ENCODE peak calls at places on chromosomes 3 and 15, in eight cellular contexts. K is C1 segment of cervical spinal cord; V is T-helper 17 cell; H is mucosa of descending colon; N is NCI-H1694; G is neuronal stem cell; F is GM03348; E is stimulated activated CD4-positive, alpha-beta T cell treated with anti-CD3 and anti-CD28 coated beads, Interleukin-4, amount 100 ng/mL, for 1 hour. P is an unnamed sample.
A peak's percentile ranks its signal among the peaks of the same experiment; 100 is the strongest.

GRCh38 chr3:51382076-51382745 is 2.9 kb upstream of the MANF start:
- DNase-seq in H (no peak), N (no peak), G (no peak), V (no peak), E (no peak), F (no peak), K (no peak), P (peak; percentile 75)

GRCh38 chr3:58116161-58116955 is 94.4 kb downstream of the DNASE1L3 start:
- DNase-seq in V (peak; percentile 53), E (peak; percentile 20), G (no peak), N (no peak), K (no peak), H (no peak), F (no peak), P (no peak)

GRCh38 chr3:164278550-164278949 is 799.7 kb downstream of the SI start:
- DNase-seq in K (no peak), N (no peak), E (no peak), G (no peak), V (no peak), H (no peak), F (no peak), P (no peak)

GRCh38 chr15:37517106-37517505 is 416.8 kb upstream of the MEIS2 start:
- DNase-seq in E (no peak), V (no peak), H (no peak), K (no peak), G (no peak), F (no peak), N (peak; percentile 31), P (no peak)

GRCh38 chr3:59251899-59252298 is 202.1 kb upstream of the CFAP20DC start:
- DNase-seq in V (no peak), G (no peak), H (no peak), E (no peak), K (no peak), N (no peak), F (no peak), P (no peak)

GRCh38 chr15:45454825-45455224 is 67.7 kb downstream of the SLC30A4 start:
- DNase-seq in H (peak; percentile 75), E (peak; percentile 47), V (peak; percentile 58), K (peak; percentile 36), F (peak; percentile 93), G (no peak), N (no peak), P (peak; percentile 89)

GRCh38 chr3:172478116-172478515 is 29.9 kb upstream of the GHSR start:
- DNase-seq in K (no peak), H (no peak), G (no peak), V (no peak), N (no peak), F (no peak), E (no peak), P (no peak)

GRCh38 chr3:127706785-127707351 is 34.1 kb downstream of the ABTB1 start:
- DNase-seq in N (no peak), K (no peak), F (no peak), E (no peak), V (no peak), G (no peak), H (no peak), P (no peak)

GRCh38 chr15:98676586-98677270 is 28.4 kb downstream of the IGF1R start:
- DNase-seq in G (no peak), V (no peak), F (no peak), E (no peak), H (no peak), N (no peak), K (no peak), P (no peak)

GRCh38 chr15:80593486-80594055 is 101.5 kb upstream of the ABHD17C start:
- DNase-seq in G (no peak), K (no peak), N (no peak), F (no peak), V (no peak), H (no peak), E (no peak), P (peak; percentile 79)

GRCh38 chr3:98577178-98577895 is 16.1 kb downstream of the CPOX start:
- DNase-seq in K (no peak), F (peak; percentile 57), N (no peak), V (no peak), H (no peak), E (no peak), G (no peak), P (no peak)

GRCh38 chr15:95912280-95912625 is 418.2 kb upstream of the NR2F2 start:
- DNase-seq in K (no peak), H (no peak), V (no peak), G (no peak), F (no peak), N (no peak), E (no peak), P (no peak)

GRCh38 chr3:70979983-70980645 is 603.4 kb downstream of the FOXP1 start:
- DNase-seq in N (no peak), V (no peak), H (no peak), F (no peak), G (no peak), E (no peak), K (no peak), P (no peak)

GRCh38 chr3:177610677-177611654 is 413.7 kb upstream of the TBL1XR1 start:
- DNase-seq in F (no peak), K (no peak), G (no peak), H (peak; percentile 85), V (no peak), E (peak; percentile 21), N (no peak), P (no peak)

GRCh38 chr3:18438586-18438985 is 13.4 kb upstream of the SATB1 start:
- DNase-seq in H (no peak), F (no peak), G (no peak), E (peak; percentile 35), N (no peak), K (no peak), V (peak; percentile 41), P (no peak)

GRCh38 chr3:126197854-126198584 is 17.6 kb upstream of the ALDH1L1 start:
- DNase-seq in F (peak; percentile 85), V (peak; percentile 11), G (no peak), E (peak; percentile 43), K (no peak), H (peak; percentile 81), N (peak; percentile 54), P (no peak)

GRCh38 chr3:175212896-175213295 is 353.8 kb downstream of the NAALADL2 start:
- DNase-seq in E (no peak), G (no peak), F (no peak), N (no peak), V (no peak), K (no peak), H (no peak), P (no peak)

GRCh38 chr15:84833447-84833846 is 16.3 kb downstream of the ALPK3 start:
- DNase-seq in F (no peak), G (no peak), K (no peak), N (no peak), H (no peak), E (no peak), V (no peak), P (peak; percentile 53)

GRCh38 chr3:124888482-124889441 is 1.6 kb upstream of the ITGB5 start:
- DNase-seq in F (no peak), N (no peak), H (no peak), V (no peak), K (no peak), G (no peak), E (no peak), P (no peak)

GRCh38 chr15:86384191-86384590 is 304.5 kb downstream of the AGBL1 start:
- DNase-seq in N (peak; percentile 64), K (no peak), G (no peak), V (no peak), F (no peak), E (no peak), H (no peak), P (no peak)

GRCh38 chr3:31952205-31952604 is 28.9 kb downstream of the OSBPL10 start:
- DNase-seq in F (no peak), K (no peak), E (no peak), H (no peak), G (no peak), V (no peak), N (no peak), P (no peak)

GRCh38 chr3:128572644-128573105 is 77.9 kb downstream of the RPN1 start:
- DNase-seq in E (no peak), G (no peak), K (no peak), N (peak; percentile 27), V (no peak), F (no peak), H (peak; percentile 19), P (no peak)

GRCh38 chr15:31353931-31354330 is 27.3 kb downstream of the KLF13 start:
- DNase-seq in E (no peak), G (no peak), N (no peak), V (no peak), F (peak; percentile 61), K (peak; percentile 63), H (no peak), P (peak; percentile 84)